ENCODE peak calls at places on chromosomes 2 and 18, in four cellular contexts. One of them, this sample, is unnamed.

GRCh38 chr2:172667926-172668325 is 67.7 kb upstream of the RAPGEF4 start:
- DNase-seq in thyroid gland: no peak
- DNase-seq in fibroblast of lung: peak
- DNase-seq in ascending aorta: no peak
- DNase-seq in this sample: peak

GRCh38 chr2:14189929-14190328 is 442.6 kb upstream of the LRATD1 start:
- DNase-seq in thyroid gland: no peak
- DNase-seq in fibroblast of lung: peak
- DNase-seq in ascending aorta: no peak
- DNase-seq in this sample: peak

GRCh38 chr2:215425021-215425782 is 10.7 kb downstream of the FN1 start:
- DNase-seq in thyroid gland: no peak
- DNase-seq in fibroblast of lung: peak
- DNase-seq in ascending aorta: no peak
- DNase-seq in this sample: peak

GRCh38 chr18:49725809-49726514 is 87.4 kb downstream of the ACAA2 start:
- DNase-seq in thyroid gland: peak
- DNase-seq in fibroblast of lung: peak
- DNase-seq in ascending aorta: no peak
- DNase-seq in this sample: peak

GRCh38 chr2:10059016-10059351 is 15.6 kb downstream of the KLF11 start:
- DNase-seq in thyroid gland: no peak
- DNase-seq in fibroblast of lung: no peak
- DNase-seq in ascending aorta: no peak
- DNase-seq in this sample: no peak

GRCh38 chr2:49687873-49688272 is 533.6 kb upstream of the FSHR start:
- DNase-seq in thyroid gland: no peak
- DNase-seq in fibroblast of lung: no peak
- DNase-seq in ascending aorta: no peak
- DNase-seq in this sample: peak

GRCh38 chr18:67354091-67354490 is 162.4 kb downstream of the DSEL start:
- DNase-seq in thyroid gland: no peak
- DNase-seq in fibroblast of lung: no peak
- DNase-seq in ascending aorta: no peak
- DNase-seq in this sample: no peak

GRCh38 chr18:35619468-35619867 is 37.9 kb downstream of the GALNT1 start:
- DNase-seq in thyroid gland: peak
- DNase-seq in fibroblast of lung: peak
- DNase-seq in ascending aorta: no peak
- DNase-seq in this sample: no peak

GRCh38 chr18:3653859-3654441 is 204.0 kb downstream of the TGIF1 start:
- DNase-seq in thyroid gland: no peak
- DNase-seq in fibroblast of lung: no peak
- DNase-seq in ascending aorta: no peak
- DNase-seq in this sample: no peak

GRCh38 chr2:130759906-130760753 is 4.8 kb downstream of the AMER3 start:
- DNase-seq in thyroid gland: peak
- DNase-seq in fibroblast of lung: peak
- DNase-seq in ascending aorta: no peak
- DNase-seq in this sample: no peak

GRCh38 chr2:159086332-159086731 is 117.9 kb downstream of the TANC1 start:
- DNase-seq in thyroid gland: peak
- DNase-seq in fibroblast of lung: no peak
- DNase-seq in ascending aorta: no peak
- DNase-seq in this sample: no peak

GRCh38 chr18:38497281-38497680 is 931.7 kb upstream of the CELF4 start:
- DNase-seq in thyroid gland: no peak
- DNase-seq in fibroblast of lung: no peak
- DNase-seq in ascending aorta: no peak
- DNase-seq in this sample: no peak

GRCh38 chr2:127197475-127198385 is 22.4 kb downstream of the CYP27C1 start:
- DNase-seq in thyroid gland: peak
- DNase-seq in fibroblast of lung: peak
- DNase-seq in ascending aorta: no peak
- DNase-seq in this sample: peak

GRCh38 chr2:27992787-27993747 is 102.5 kb downstream of the BABAM2 start:
- DNase-seq in thyroid gland: no peak
- DNase-seq in fibroblast of lung: peak
- DNase-seq in ascending aorta: no peak
- DNase-seq in this sample: peak

GRCh38 chr2:162253435-162253834 is 10.2 kb upstream of the FAP start:
- DNase-seq in thyroid gland: no peak
- DNase-seq in fibroblast of lung: no peak
- DNase-seq in ascending aorta: no peak
- DNase-seq in this sample: no peak

GRCh38 chr2:173590278-173590811 is 235.7 kb downstream of the CDCA7 start:
- DNase-seq in thyroid gland: peak
- DNase-seq in fibroblast of lung: peak
- DNase-seq in ascending aorta: no peak
- DNase-seq in this sample: peak

GRCh38 chr2:241932895-241933174 is 63.3 kb downstream of the RTP5 start:
- DNase-seq in thyroid gland: no peak
- DNase-seq in fibroblast of lung: no peak
- DNase-seq in ascending aorta: no peak
- DNase-seq in this sample: no peak

GRCh38 chr2:154189963-154190362 is 318.2 kb downstream of the GALNT13 start:
- DNase-seq in thyroid gland: no peak
- DNase-seq in fibroblast of lung: no peak
- DNase-seq in ascending aorta: no peak
- DNase-seq in this sample: no peak

GRCh38 chr18:23803755-23804154 is 114.5 kb downstream of the LAMA3 start:
- DNase-seq in thyroid gland: no peak
- DNase-seq in fibroblast of lung: no peak
- DNase-seq in ascending aorta: no peak
- DNase-seq in this sample: no peak

GRCh38 chr2:96144481-96145027 is 686 bp downstream of the DUSP2 start:
- DNase-seq in thyroid gland: no peak
- DNase-seq in fibroblast of lung: no peak
- DNase-seq in ascending aorta: no peak
- DNase-seq in this sample: no peak

GRCh38 chr2:236345081-236345714 is 81.0 kb upstream of the ASB18 start:
- DNase-seq in thyroid gland: no peak
- DNase-seq in fibroblast of lung: no peak
- DNase-seq in ascending aorta: no peak
- DNase-seq in this sample: no peak

GRCh38 chr2:240325654-240326031 is 109.8 kb upstream of the GPC1 start:
- DNase-seq in thyroid gland: peak
- DNase-seq in fibroblast of lung: peak
- DNase-seq in ascending aorta: no peak
- DNase-seq in this sample: no peak

GRCh38 chr2:118177932-118178331 is 89.7 kb downstream of the INSIG2 start:
- DNase-seq in thyroid gland: no peak
- DNase-seq in fibroblast of lung: no peak
- DNase-seq in ascending aorta: no peak
- DNase-seq in this sample: no peak

GRCh38 chr18:41767960-41768359 is 187.1 kb upstream of the PIK3C3 start:
- DNase-seq in thyroid gland: no peak
- DNase-seq in fibroblast of lung: peak
- DNase-seq in ascending aorta: no peak
- DNase-seq in this sample: peak

GRCh38 chr2:50863218-50863617 is 168.7 kb downstream of the NRXN1 start:
- DNase-seq in thyroid gland: no peak
- DNase-seq in fibroblast of lung: peak
- DNase-seq in ascending aorta: no peak
- DNase-seq in this sample: no peak

GRCh38 chr2:98134138-98134537 is 47.2 kb downstream of the VWA3B start:
- DNase-seq in thyroid gland: no peak
- DNase-seq in fibroblast of lung: peak
- DNase-seq in ascending aorta: no peak
- DNase-seq in this sample: peak

GRCh38 chr2:241903121-241904010 is 33.8 kb downstream of the RTP5 start:
- DNase-seq in thyroid gland: no peak
- DNase-seq in fibroblast of lung: no peak
- DNase-seq in ascending aorta: no peak
- DNase-seq in this sample: no peak

GRCh38 chr18:3354506-3354905 is 92.6 kb downstream of the MYL12B start:
- DNase-seq in thyroid gland: no peak
- DNase-seq in fibroblast of lung: peak
- DNase-seq in ascending aorta: no peak
- DNase-seq in this sample: no peak

GRCh38 chr2:240672701-240673190 is 9.9 kb downstream of the AQP12B start:
- DNase-seq in thyroid gland: no peak
- DNase-seq in fibroblast of lung: no peak
- DNase-seq in ascending aorta: no peak
- DNase-seq in this sample: no peak

GRCh38 chr2:112691761-112692370 is 29.0 kb upstream of the NT5DC4 start:
- DNase-seq in thyroid gland: no peak
- DNase-seq in fibroblast of lung: peak
- DNase-seq in ascending aorta: no peak
- DNase-seq in this sample: no peak

GRCh38 chr2:168749264-168749663 is 53.2 kb upstream of the NOSTRIN start:
- DNase-seq in thyroid gland: no peak
- DNase-seq in fibroblast of lung: no peak
- DNase-seq in ascending aorta: no peak
- DNase-seq in this sample: no peak
- TF ChIP-seq CTCF in thyroid gland: no peak
- TF ChIP-seq CTCF in fibroblast of lung: no peak
- TF ChIP-seq CTCF in ascending aorta: no peak
- TF ChIP-seq CTCF in this sample: no peak

GRCh38 chr2:37653093-37653492 is 18.3 kb downstream of the CDC42EP3 start:
- DNase-seq in thyroid gland: no peak
- DNase-seq in fibroblast of lung: no peak
- DNase-seq in ascending aorta: no peak
- DNase-seq in this sample: no peak
- H3K4me3 ChIP-seq in thyroid gland: no peak
- H3K4me3 ChIP-seq in fibroblast of lung: no peak
- H3K4me3 ChIP-seq in ascending aorta: peak
- H3K4me3 ChIP-seq in this sample: no peak

DNA sequence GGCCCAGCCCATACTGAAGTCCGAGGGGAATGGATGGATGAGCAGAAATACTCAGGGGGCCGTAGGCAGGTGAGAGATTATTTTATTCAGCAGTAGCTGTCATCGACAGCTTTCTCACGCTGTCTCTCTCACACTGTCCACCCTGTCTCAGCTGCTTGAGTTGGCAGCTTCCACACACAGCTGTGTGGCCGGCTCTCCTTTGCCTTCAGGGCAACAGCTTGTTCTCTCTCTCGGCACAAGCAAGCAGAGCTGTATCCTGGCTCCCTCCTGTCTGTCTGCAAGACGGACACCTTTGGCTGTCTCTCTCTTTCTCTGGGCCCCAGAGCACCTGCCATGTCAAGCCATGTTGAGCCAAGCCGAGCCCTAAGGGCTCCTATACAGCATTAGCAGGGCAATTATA is 9.8 kb upstream of the PAPOLG start:
- DNase-seq in thyroid gland: no peak
- DNase-seq in fibroblast of lung: no peak
- DNase-seq in ascending aorta: no peak
- DNase-seq in this sample: no peak
- TF ChIP-seq CTCF in thyroid gland: no peak
- TF ChIP-seq CTCF in fibroblast of lung: no peak
- TF ChIP-seq CTCF in ascending aorta: no peak
- TF ChIP-seq CTCF in this sample: no peak

GRCh38 chr2:201808070-201808469 is 1.7 kb downstream of the CDK15 start:
- DNase-seq in thyroid gland: no peak
- DNase-seq in fibroblast of lung: no peak
- DNase-seq in ascending aorta: no peak
- DNase-seq in this sample: no peak
- H3K4me3 ChIP-seq in thyroid gland: no peak
- H3K4me3 ChIP-seq in fibroblast of lung: peak
- H3K4me3 ChIP-seq in ascending aorta: peak
- H3K4me3 ChIP-seq in this sample: no peak

DNA sequence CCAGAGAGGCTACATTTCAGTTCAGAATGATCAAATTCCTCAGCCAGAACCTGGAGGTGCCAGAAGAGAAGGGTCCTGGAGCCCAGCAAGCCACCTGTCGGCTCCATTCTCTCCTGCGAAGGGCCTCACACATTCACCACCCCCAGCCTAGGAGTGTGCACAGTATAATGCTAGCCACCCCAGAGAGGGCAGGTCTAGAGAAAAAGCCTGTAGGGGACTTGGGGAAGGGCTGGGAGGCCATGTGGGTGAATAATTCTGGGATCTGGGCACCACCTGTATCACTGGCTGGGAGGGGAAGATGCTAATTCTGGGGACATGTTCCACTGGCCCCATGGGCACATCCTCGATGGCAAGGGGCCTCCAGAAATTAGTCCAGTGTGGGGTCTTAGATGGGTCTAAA is 127.6 kb upstream of the HNMT start:
- DNase-seq in thyroid gland: no peak
- DNase-seq in fibroblast of lung: no peak
- DNase-seq in ascending aorta: no peak
- DNase-seq in this sample: no peak
- TF ChIP-seq CTCF in thyroid gland: no peak
- TF ChIP-seq CTCF in fibroblast of lung: no peak
- TF ChIP-seq CTCF in ascending aorta: no peak
- TF ChIP-seq CTCF in this sample: no peak

DNA sequence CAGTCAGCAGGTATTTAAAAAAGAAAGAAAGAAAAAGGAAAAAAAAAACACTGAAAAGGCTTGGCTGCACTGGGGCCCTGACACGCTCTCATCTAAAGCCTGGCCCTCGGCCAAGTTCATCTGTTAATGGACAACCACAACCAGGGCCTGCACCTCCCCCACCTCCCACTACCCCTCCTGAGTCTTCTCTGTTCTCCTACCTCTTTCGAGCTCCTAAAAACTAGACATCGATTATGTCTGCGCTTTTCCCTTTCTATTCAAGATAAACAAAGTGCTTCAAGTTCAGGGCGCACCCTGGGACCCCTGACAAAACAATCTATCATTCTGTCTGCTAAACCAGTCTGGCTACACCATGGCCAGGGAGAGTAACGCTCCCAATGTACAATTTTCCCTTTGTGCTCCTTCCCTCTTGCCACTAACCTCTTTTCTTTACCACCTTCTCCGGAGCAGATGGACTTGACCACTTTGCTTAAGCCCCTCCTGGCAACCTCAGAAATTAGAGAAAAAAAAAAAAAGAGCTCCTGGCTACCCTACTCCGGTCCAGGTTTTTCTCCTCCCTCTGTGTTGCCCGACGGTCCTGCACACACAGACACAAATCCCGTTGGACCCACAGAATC is 22.7 kb downstream of the BCL11A start:
- DNase-seq in thyroid gland: peak
- DNase-seq in fibroblast of lung: peak
- DNase-seq in ascending aorta: no peak
- DNase-seq in this sample: peak
- H3K4me3 ChIP-seq in thyroid gland: no peak
- H3K4me3 ChIP-seq in fibroblast of lung: no peak
- H3K4me3 ChIP-seq in ascending aorta: no peak
- H3K4me3 ChIP-seq in this sample: no peak

This sample was measured in astrocyte of the spinal cord.